ENCODE peak calls at places on chromosomes 12 and 14, in six cellular contexts. E is AG09319, M is IMR-90, A is omental fat pad, B is psoas muscle, Z is tibial artery. F is an unnamed sample.

GRCh38 chr12:45049912-45050318 is 984 bp downstream of the DBX2 start:
- DNase-seq in E (no peak), M (no peak), A (no peak), B (peak; percentile 47), Z (no peak), F (no peak)

GRCh38 chr12:95532851-95533250 is 18.4 kb downstream of the USP44 start:
- DNase-seq in E (no peak), M (peak; percentile 53), A (no peak), B (no peak), Z (no peak), F (peak; percentile 25)

GRCh38 chr12:85155791-85156190 is 119.6 kb downstream of the LRRIQ1 start:
- DNase-seq in E (no peak), M (no peak), A (no peak), B (no peak), Z (no peak), F (no peak)

GRCh38 chr12:65740873-65741600 is 83.2 kb upstream of the HMGA2 start:
- DNase-seq in E (peak; percentile 42), M (peak; percentile 74), A (peak; percentile 38), B (peak; percentile 73), Z (peak; percentile 70), F (peak; percentile 81)

GRCh38 chr14:33686856-33687255 is 264.0 kb downstream of the EGLN3 start:
- DNase-seq in E (no peak), M (no peak), A (no peak), B (no peak), Z (no peak), F (no peak)

GRCh38 chr12:116336542-116337065 is 59.1 kb upstream of the MED13L start:
- DNase-seq in E (peak; percentile 71), M (peak; percentile 77), A (no peak), B (no peak), Z (no peak), F (peak; percentile 20)

GRCh38 chr14:63045612-63046320 is 508 bp upstream of the KCNH5 start:
- DNase-seq in E (no peak), M (peak; percentile 40), A (no peak), B (peak; percentile 43), Z (no peak), F (no peak)

GRCh38 chr14:74575936-74576335 is 36.1 kb downstream of the LTBP2 start:
- DNase-seq in E (no peak), M (no peak), A (no peak), B (peak; percentile 36), Z (no peak), F (no peak)

GRCh38 chr14:69620211-69620611 is 8.8 kb downstream of the SUSD6 start:
- DNase-seq in E (no peak), M (no peak), A (no peak), B (no peak), Z (no peak), F (peak; percentile 61)

GRCh38 chr14:77086951-77087350 is 11.1 kb upstream of the CIPC start:
- DNase-seq in E (no peak), M (no peak), A (no peak), B (no peak), Z (no peak), F (no peak)

GRCh38 chr12:7221486-7221885 is 32.0 kb downstream of the PEX5 start:
- DNase-seq in E (no peak), M (peak; percentile 7), A (no peak), B (no peak), Z (no peak), F (no peak)

GRCh38 chr14:37642125-37642524 is 46.7 kb downstream of the TTC6 start:
- DNase-seq in E (no peak), M (no peak), A (no peak), B (no peak), Z (no peak), F (no peak)

GRCh38 chr12:52006726-52007157 is at the start of gene TAMALIN:
- DNase-seq in E (no peak), M (peak; percentile 53), A (no peak), B (peak; percentile 85), Z (peak; percentile 66), F (peak; percentile 80)

GRCh38 chr14:69079188-69079742 is 73.7 kb downstream of the DCAF5 start:
- DNase-seq in E (no peak), M (peak; percentile 88), A (no peak), B (no peak), Z (no peak), F (no peak)

GRCh38 chr14:89242871-89243270 is 174.2 kb downstream of the FOXN3 start:
- DNase-seq in E (no peak), M (no peak), A (no peak), B (no peak), Z (no peak), F (no peak)

GRCh38 chr14:100019156-100019882 is 45.9 kb upstream of the EVL start:
- DNase-seq in E (no peak), M (peak; percentile 75), A (no peak), B (no peak), Z (no peak), F (no peak)

GRCh38 chr14:37436519-37436918 is 158.5 kb downstream of the FOXA1 start:
- DNase-seq in E (no peak), M (no peak), A (no peak), B (no peak), Z (no peak), F (no peak)

GRCh38 chr12:113273053-113273725 is 51.9 kb downstream of the TPCN1 start:
- DNase-seq in E (no peak), M (peak; percentile 36), A (no peak), B (peak; percentile 49), Z (no peak), F (no peak)

GRCh38 chr12:7450667-7451066 is 6.7 kb upstream of the CD163L1 start:
- DNase-seq in E (no peak), M (no peak), A (no peak), B (no peak), Z (no peak), F (no peak)

GRCh38 chr12:98998697-98999299 is 353.7 kb downstream of the APAF1 start:
- DNase-seq in E (peak; percentile 14), M (peak; percentile 38), A (no peak), B (no peak), Z (no peak), F (no peak)

GRCh38 chr14:53306267-53306721 is 153.2 kb upstream of the DDHD1 start:
- DNase-seq in E (peak; percentile 48), M (peak; percentile 69), A (no peak), B (peak; percentile 62), Z (peak; percentile 48), F (peak; percentile 45)

GRCh38 chr14:59199614-59200013 is 11.1 kb downstream of the DAAM1 start:
- DNase-seq in E (no peak), M (no peak), A (no peak), B (no peak), Z (no peak), F (no peak)

GRCh38 chr14:59200214-59200613 is 11.7 kb downstream of the DAAM1 start:
- DNase-seq in E (no peak), M (no peak), A (no peak), B (no peak), Z (no peak), F (no peak)

GRCh38 chr14:59202031-59202430 is 13.6 kb downstream of the DAAM1 start:
- DNase-seq in E (no peak), M (no peak), A (no peak), B (no peak), Z (no peak), F (peak; percentile 76)

GRCh38 chr14:59197695-59198262 is 9.3 kb downstream of the DAAM1 start:
- DNase-seq in E (no peak), M (no peak), A (no peak), B (no peak), Z (no peak), F (no peak)

DNA sequence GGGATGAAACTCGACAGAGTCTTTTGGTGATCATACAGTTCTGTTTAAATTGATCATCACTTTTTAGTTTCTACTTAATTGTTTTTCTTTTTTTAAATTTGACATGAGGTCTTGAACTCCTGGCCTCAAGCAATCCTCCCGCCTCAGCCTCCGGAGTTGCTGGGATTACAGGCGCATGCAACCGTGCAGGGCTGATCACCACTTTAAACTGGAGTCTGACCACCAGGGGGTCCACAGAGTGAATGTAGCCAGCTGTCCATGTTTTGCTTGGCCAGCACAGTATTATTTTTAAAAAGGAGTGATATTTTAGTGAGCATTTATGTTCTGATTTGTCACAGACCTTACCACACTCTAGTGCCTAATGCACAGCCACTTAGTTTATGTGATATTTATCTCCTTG is 10.7 kb downstream of the DAAM1 start:
- DNase-seq in E (no peak), M (no peak), A (no peak), B (no peak), Z (no peak), F (no peak)
- TF ChIP-seq CTCF in E (no peak), M (peak; percentile 6), A (no peak), B (no peak), Z (no peak), F (no peak)

GRCh38 chr12:19288603-19289244 is 150.6 kb upstream of the AEBP2 start:
- DNase-seq in E (no peak), M (peak; percentile 44), A (no peak), B (no peak), Z (no peak), F (no peak)
- TF ChIP-seq CTCF in E (peak; percentile 54), M (peak; percentile 65), A (no peak), B (peak; percentile 52), Z (peak; percentile 67), F (peak; percentile 72)

GRCh38 chr12:2384029-2384386 is 331.2 kb downstream of the CACNA1C start:
- DNase-seq in E (no peak), M (peak; percentile 47), A (peak; percentile 23), B (no peak), Z (no peak), F (no peak)

GRCh38 chr12:2386566-2386965 is 333.8 kb downstream of the CACNA1C start:
- DNase-seq in E (no peak), M (no peak), A (peak; percentile 3), B (no peak), Z (no peak), F (no peak)

GRCh38 chr12:2383276-2384028 is 330.7 kb downstream of the CACNA1C start:
- DNase-seq in E (no peak), M (no peak), A (peak; percentile 7), B (no peak), Z (no peak), F (no peak)

GRCh38 chr12:2385529-2385928 is 332.7 kb downstream of the CACNA1C start:
- DNase-seq in E (no peak), M (no peak), A (no peak), B (no peak), Z (no peak), F (no peak)

DNA sequence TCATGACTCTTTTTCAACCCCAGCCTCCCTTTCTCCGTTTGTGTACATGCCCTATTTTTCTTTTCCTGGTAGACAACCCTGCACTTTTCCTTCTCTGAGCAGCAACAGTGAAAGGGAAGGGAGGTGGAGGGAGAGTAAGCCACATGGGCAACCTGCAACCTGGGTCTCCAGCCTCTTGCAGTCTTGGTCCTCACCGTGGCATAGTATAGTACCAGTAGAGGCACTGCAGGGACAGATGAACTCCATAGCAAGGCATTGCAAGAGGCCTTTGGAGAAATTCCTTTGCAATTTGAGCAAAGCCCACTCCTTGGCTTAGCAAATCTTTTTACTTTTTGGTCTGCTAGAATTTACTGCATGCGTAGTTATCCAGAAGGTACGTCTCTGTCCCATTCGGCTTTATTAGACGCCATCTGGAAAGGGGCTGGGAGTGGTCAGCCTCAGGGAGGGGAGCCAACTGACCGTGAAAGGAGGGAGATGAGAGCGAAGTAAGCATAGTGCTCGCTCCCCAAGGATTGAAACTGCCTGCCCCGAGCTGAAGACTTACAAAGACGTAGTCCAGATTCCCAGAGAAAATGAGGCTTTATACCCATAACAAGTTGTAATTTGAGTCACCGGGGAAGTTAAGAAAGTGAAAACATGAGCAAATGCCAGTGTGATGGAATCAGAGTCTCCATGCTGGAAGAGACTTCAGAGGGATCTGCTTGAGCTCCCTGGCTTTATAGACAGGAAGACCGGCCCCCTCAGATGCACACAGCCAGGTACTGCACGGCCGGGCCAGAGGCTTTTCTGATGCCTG is 331.9 kb downstream of the CACNA1C start:
- DNase-seq in E (peak; percentile 67), M (peak; percentile 87), A (peak; percentile 10), B (no peak), Z (no peak), F (no peak)
- TF ChIP-seq CTCF in E (peak; percentile 40), M (peak; percentile 23), A (no peak), B (no peak), Z (no peak), F (no peak)

GRCh38 chr12:71938728-71939385 is at the start of gene TPH2:
- DNase-seq in E (no peak), M (peak; percentile 68), A (no peak), B (peak; percentile 57), Z (no peak), F (peak; percentile 64)
- TF ChIP-seq CTCF in E (peak; percentile 52), M (peak; percentile 66), A (no peak), B (peak; percentile 41), Z (no peak), F (peak; percentile 56)